ENCODE peak calls at places on chromosomes 5 and 9, in four cellular contexts. F is stimulated activated CD4-positive, alpha-beta T cell treated with anti-CD3 and anti-CD28 coated beads, Interleukin-2, amount 100 ng/mL, for 48 hours; V is naive thymus-derived CD8-positive, alpha-beta T cell; T is SW480. G is an unnamed sample.

GRCh38 chr5:115857621-115858349 is 16.1 kb downstream of the AP3S1 start:
- DNase-seq in F (no peak), V (no peak), T (no peak), G (peak; percentile 26)

GRCh38 chr9:109568089-109568488 is 70.0 kb upstream of the PTPN3 start:
- DNase-seq in T (no peak), V (no peak), F (no peak), G (no peak)

GRCh38 chr5:144230806-144231205 is 60.1 kb downstream of the KCTD16 start:
- DNase-seq in F (no peak), V (no peak), T (no peak), G (no peak)

GRCh38 chr5:176781638-176782570 is 28.5 kb upstream of the UNC5A start:
- DNase-seq in V (no peak), T (no peak), F (no peak), G (no peak)

GRCh38 chr5:17305964-17306725 is 88.7 kb downstream of the BASP1 start:
- DNase-seq in F (no peak), V (no peak), T (no peak), G (peak; percentile 45)

GRCh38 chr9:109574061-109574882 is 76.2 kb upstream of the PTPN3 start:
- DNase-seq in F (peak; percentile 7), V (no peak), T (peak; percentile 62), G (peak; percentile 58)

GRCh38 chr9:83986765-83987401 is 6.3 kb downstream of the RMI1 start:
- DNase-seq in V (no peak), T (no peak), F (no peak), G (no peak)

GRCh38 chr5:6175172-6175855 is 203.0 kb downstream of the MED10 start:
- DNase-seq in V (no peak), T (no peak), F (no peak), G (no peak)

GRCh38 chr9:32581512-32582143 is 8.7 kb upstream of the NDUFB6 start:
- DNase-seq in V (peak; percentile 20), T (peak; percentile 55), F (no peak), G (peak; percentile 52)

GRCh38 chr9:79858509-79858908 is 286.7 kb downstream of the TLE4 start:
- DNase-seq in F (no peak), V (no peak), T (peak; percentile 46), G (peak; percentile 61)

GRCh38 chr5:39427225-39427624 is 2.4 kb upstream of the DAB2 start:
- DNase-seq in F (no peak), T (no peak), V (no peak), G (no peak)

GRCh38 chr5:103808464-103809106 is 246.0 kb upstream of the NUDT12 start:
- DNase-seq in T (peak; percentile 73), V (no peak), F (no peak), G (peak; percentile 68)

GRCh38 chr9:5052858-5053257 is 67.8 kb downstream of the JAK2 start:
- DNase-seq in V (no peak), T (no peak), F (no peak), G (no peak)

GRCh38 chr5:169694221-169694620 is 57.1 kb downstream of the DOCK2 start:
- DNase-seq in V (no peak), T (no peak), F (no peak), G (no peak)

GRCh38 chr5:120545951-120546350 is 81.9 kb downstream of the PRR16 start:
- DNase-seq in F (no peak), V (no peak), T (no peak), G (no peak)

GRCh38 chr5:132486318-132487094 is 4.1 kb downstream of the IRF1 start:
- DNase-seq in V (no peak), F (no peak), T (no peak), G (no peak)

GRCh38 chr5:174311121-174311520 is 265.6 kb downstream of the NSG2 start:
- DNase-seq in V (no peak), T (no peak), F (no peak), G (no peak)

GRCh38 chr5:135108992-135109391 is 75.0 kb upstream of the PITX1 start:
- DNase-seq in F (no peak), T (no peak), V (no peak), G (no peak)

GRCh38 chr5:45454114-45454513 is 242.1 kb downstream of the HCN1 start:
- DNase-seq in V (no peak), F (no peak), T (peak; percentile 43), G (peak; percentile 19)

GRCh38 chr9:100477221-100477620 is 4.3 kb downstream of the TMEFF1 start:
- DNase-seq in F (no peak), V (no peak), T (no peak), G (no peak)

GRCh38 chr9:89481161-89481915 is 16.6 kb downstream of the SEMA4D start:
- DNase-seq in V (peak; percentile 57), F (no peak), T (no peak), G (no peak)